ENCODE peak calls at places on chromosome 16, in ten cellular contexts. N, O, R, D, S, K, E, U, X and I are unnamed samples.

GRCh38 chr16:86949630-86950029 is 367.6 kb downstream of the C16orf95 start:
- DNase-seq in N (no peak), O (no peak), R (no peak), D (no peak), S (no peak), K (no peak), E (no peak), U (no peak), X (no peak), I (no peak)

GRCh38 chr16:53509906-53510703 is 7.1 kb upstream of the AKTIP start:
- DNase-seq in N (peak), O (no peak), R (peak), D (peak), S (peak), K (peak), E (peak), U (peak), X (peak), I (peak)

GRCh38 chr16:78742501-78743283 is 643.2 kb downstream of the WWOX start:
- DNase-seq in N (peak), O (peak), R (peak), D (peak), S (no peak), K (no peak), E (no peak), U (peak), X (peak), I (peak)

GRCh38 chr16:1183235-1183907 is 30.5 kb downstream of the CACNA1H start:
- DNase-seq in N (peak), O (no peak), R (peak), D (no peak), S (peak), K (no peak), E (peak), U (peak), X (no peak), I (no peak)

GRCh38 chr16:28879261-28879840 is 1.1 kb downstream of the ATP2A1 start:
- DNase-seq in N (no peak), O (no peak), R (no peak), D (no peak), S (no peak), K (no peak), E (no peak), U (no peak), X (no peak), I (no peak)

GRCh38 chr16:19085679-19086200 is 18.3 kb downstream of the COQ7 start:
- DNase-seq in N (no peak), O (no peak), R (no peak), D (no peak), S (no peak), K (no peak), E (no peak), U (peak), X (no peak), I (no peak)

GRCh38 chr16:20383106-20384029 is 21.2 kb downstream of the PDILT start:
- DNase-seq in N (peak), O (peak), R (peak), D (peak), S (peak), K (peak), E (peak), U (peak), X (no peak), I (peak)

GRCh38 chr16:610513-611381 is 20.0 kb upstream of the WFIKKN1 start:
- DNase-seq in N (peak), O (peak), R (no peak), D (no peak), S (peak), K (no peak), E (peak), U (peak), X (no peak), I (peak)

GRCh38 chr16:12874135-12874534 is 27.3 kb upstream of the SHISA9 start:
- DNase-seq in N (no peak), O (no peak), R (no peak), D (no peak), S (no peak), K (no peak), E (no peak), U (no peak), X (no peak), I (no peak)

GRCh38 chr16:19027416-19027815 is 40.0 kb upstream of the COQ7 start:
- DNase-seq in N (no peak), O (no peak), R (no peak), D (no peak), S (no peak), K (no peak), E (no peak), U (no peak), X (no peak), I (no peak)

GRCh38 chr16:65038125-65038524 is 83.7 kb downstream of the CDH11 start:
- DNase-seq in N (no peak), O (no peak), R (no peak), D (no peak), S (no peak), K (peak), E (no peak), U (no peak), X (no peak), I (no peak)

GRCh38 chr16:73124097-73124652 is 76.2 kb upstream of the ZFHX3 start:
- DNase-seq in N (no peak), O (no peak), R (no peak), D (no peak), S (no peak), K (no peak), E (no peak), U (no peak), X (no peak), I (no peak)

GRCh38 chr16:48271728-48272127 is 24.4 kb upstream of the ABCC11 start:
- DNase-seq in N (no peak), O (no peak), R (no peak), D (no peak), S (no peak), K (no peak), E (no peak), U (no peak), X (no peak), I (no peak)

GRCh38 chr16:495127-495748 is 32.3 kb upstream of the CAPN15 start:
- DNase-seq in N (no peak), O (no peak), R (no peak), D (no peak), S (peak), K (peak), E (peak), U (peak), X (no peak), I (no peak)

GRCh38 chr16:84715854-84716253 is 16.1 kb downstream of the USP10 start:
- DNase-seq in N (no peak), O (no peak), R (no peak), D (no peak), S (no peak), K (no peak), E (no peak), U (no peak), X (no peak), I (no peak)

GRCh38 chr16:57622361-57623250 is 5.8 kb upstream of the ADGRG1 start:
- DNase-seq in N (no peak), O (no peak), R (no peak), D (no peak), S (no peak), K (no peak), E (no peak), U (no peak), X (no peak), I (no peak)

GRCh38 chr16:81866820-81867440 is 87.8 kb downstream of the PLCG2 start:
- DNase-seq in N (peak), O (no peak), R (peak), D (no peak), S (no peak), K (no peak), E (no peak), U (no peak), X (no peak), I (no peak)

GRCh38 chr16:55323637-55324490 is at the start of gene IRX6:
- DNase-seq in N (no peak), O (no peak), R (peak), D (no peak), S (peak), K (peak), E (peak), U (peak), X (no peak), I (no peak)

GRCh38 chr16:7366041-7366440 is 33.4 kb downstream of the RBFOX1 start:
- DNase-seq in N (no peak), O (no peak), R (no peak), D (no peak), S (no peak), K (no peak), E (no peak), U (no peak), X (no peak), I (no peak)